ENCODE peak calls at places on chromosomes 7 and 10, in four cellular contexts. H is B cell, P is right cardiac atrium, L is uterus. T is an unnamed sample.

GRCh38 chr10:128051548-128051947 is 74.7 kb downstream of the MKI67 start:
- DNase-seq in H (no peak), P (no peak), L (no peak), T (no peak)

GRCh38 chr10:6089334-6090219 is 743 bp downstream of the RBM17 start:
- DNase-seq in H (peak; percentile 42), P (peak; percentile 32), L (peak; percentile 31), T (no peak)

GRCh38 chr7:117015258-117016184 is 62.2 kb downstream of the ST7 start:
- DNase-seq in H (no peak), P (no peak), L (no peak), T (no peak)

GRCh38 chr7:20217193-20217948 is at the start of gene MACC1:
- DNase-seq in H (peak; percentile 89), P (no peak), L (no peak), T (peak; percentile 34)

GRCh38 chr7:72405389-72405788 is 6.7 kb downstream of the CALN1 start:
- DNase-seq in H (no peak), P (no peak), L (no peak), T (peak; percentile 57)

GRCh38 chr7:102864958-102865357 is 47.8 kb upstream of the LRRC17 start:
- DNase-seq in H (no peak), P (no peak), L (no peak), T (no peak)

GRCh38 chr7:35985126-35985754 is 167.8 kb upstream of the EEPD1 start:
- DNase-seq in H (peak; percentile 79), P (peak; percentile 83), L (peak; percentile 75), T (peak; percentile 86)

GRCh38 chr7:100572281-100572948 is 1.3 kb downstream of the SAP25 start:
- DNase-seq in H (peak; percentile 17), P (no peak), L (no peak), T (peak; percentile 20)

GRCh38 chr7:80467069-80467468 is 44.8 kb downstream of the GNAT3 start:
- DNase-seq in H (no peak), P (no peak), L (no peak), T (no peak)

GRCh38 chr10:47019546-47019945 is 108.3 kb downstream of the PTPN20 start:
- DNase-seq in H (no peak), P (no peak), L (no peak), T (no peak)

GRCh38 chr7:69517985-69518731 is 80.1 kb upstream of the AUTS2 start:
- DNase-seq in H (no peak), P (no peak), L (no peak), T (no peak)

GRCh38 chr10:69797959-69798358 is 3.7 kb upstream of the COL13A1 start:
- DNase-seq in H (no peak), P (no peak), L (no peak), T (no peak)

GRCh38 chr7:111223802-111224253 is 132.9 kb downstream of the LRRN3 start:
- DNase-seq in H (no peak), P (no peak), L (no peak), T (no peak)

GRCh38 chr7:142864980-142865747 is 10.3 kb downstream of the EPHB6 start:
- DNase-seq in H (no peak), P (no peak), L (no peak), T (no peak)

GRCh38 chr7:87451187-87451586 is 24.3 kb downstream of the ABCB4 start:
- DNase-seq in H (no peak), P (no peak), L (no peak), T (no peak)

GRCh38 chr7:99928994-99929729 is at the start of gene GJC3:
- DNase-seq in H (peak; percentile 17), P (peak; percentile 62), L (peak; percentile 20), T (peak; percentile 75)

GRCh38 chr10:95864906-95865813 is 42.6 kb upstream of the CC2D2B start:
- DNase-seq in H (peak; percentile 79), P (no peak), L (peak; percentile 34), T (no peak)

GRCh38 chr10:69492746-69493462 is 41.6 kb downstream of the TSPAN15 start:
- DNase-seq in H (no peak), P (no peak), L (peak; percentile 16), T (no peak)

GRCh38 chr7:17020250-17020649 is 138.5 kb upstream of the AGR3 start:
- DNase-seq in H (no peak), P (no peak), L (no peak), T (no peak)